ENCODE peak calls at places on chromosomes 13 and 19, in four cellular contexts. X, H, M and O are unnamed samples.

GRCh38 chr19:2603320-2603719 is 99.2 kb downstream of the GNG7 start:
- DNase-seq in X (no peak), H (no peak), M (no peak), O (no peak)

GRCh38 chr19:55452381-55453325 is 8.8 kb downstream of the ISOC2 start:
- DNase-seq in X (no peak), H (peak), M (peak), O (no peak)

GRCh38 chr19:10788146-10788545 is 47.9 kb downstream of the TMED1 start:
- DNase-seq in X (no peak), H (no peak), M (no peak), O (no peak)

GRCh38 chr19:51124729-51125128 is at the start of gene SIGLEC9:
- DNase-seq in X (no peak), H (no peak), M (no peak), O (no peak)

GRCh38 chr13:111915104-111915551 is 151.8 kb upstream of the SOX1 start:
- DNase-seq in X (no peak), H (peak), M (no peak), O (no peak)

GRCh38 chr13:79703772-79704171 is 222.8 kb downstream of the NDFIP2 start:
- DNase-seq in X (no peak), H (no peak), M (no peak), O (no peak)

GRCh38 chr13:44230071-44230470 is 143.6 kb upstream of the SERP2 start:
- DNase-seq in X (no peak), H (no peak), M (no peak), O (no peak)

GRCh38 chr13:26679945-26680516 is 80.6 kb downstream of the GPR12 start:
- DNase-seq in X (no peak), H (no peak), M (no peak), O (no peak)

GRCh38 chr13:94679614-94680013 is 32.7 kb downstream of the SOX21 start:
- DNase-seq in X (no peak), H (no peak), M (no peak), O (no peak)

GRCh38 chr13:94784066-94784465 is 71.7 kb upstream of the SOX21 start:
- DNase-seq in X (no peak), H (no peak), M (no peak), O (no peak)

GRCh38 chr13:27043013-27043412 is 128.6 kb downstream of the USP12 start:
- DNase-seq in X (no peak), H (peak), M (no peak), O (no peak)

GRCh38 chr19:29478578-29479565 is 46.9 kb upstream of the VSTM2B start:
- DNase-seq in X (no peak), H (peak), M (peak), O (no peak)

GRCh38 chr13:43804461-43805070 is 17.8 kb upstream of the ENOX1 start:
- DNase-seq in X (peak), H (no peak), M (peak), O (no peak)

GRCh38 chr13:93169980-93170379 is 56.6 kb upstream of the GPC6 start:
- DNase-seq in X (no peak), H (no peak), M (no peak), O (no peak)

GRCh38 chr13:39196957-39197644 is 158.8 kb downstream of the NHLRC3 start:
- DNase-seq in X (no peak), H (no peak), M (no peak), O (no peak)

GRCh38 chr19:1651548-1652394 is 644 bp downstream of the TCF3 start:
- DNase-seq in X (no peak), H (no peak), M (peak), O (no peak)

GRCh38 chr13:97266328-97266727 is 44.2 kb downstream of the MBNL2 start:
- DNase-seq in X (no peak), H (no peak), M (no peak), O (no peak)

GRCh38 chr19:46495789-46496099 is at the start of gene PNMA8B:
- DNase-seq in X (no peak), H (peak), M (peak), O (peak)

GRCh38 chr19:31266196-31266595 is 83.0 kb downstream of the TSHZ3 start:
- DNase-seq in X (no peak), H (no peak), M (no peak), O (no peak)

GRCh38 chr19:51887522-51888498 is at the start of gene ZNF577:
- DNase-seq in X (no peak), H (peak), M (no peak), O (no peak)

GRCh38 chr19:38043649-38044144 is 136.7 kb downstream of the SIPA1L3 start:
- DNase-seq in X (no peak), H (no peak), M (no peak), O (no peak)

GRCh38 chr19:8592231-8593009 is 15.2 kb upstream of the MYO1F start:
- DNase-seq in X (no peak), H (peak), M (peak), O (no peak)

GRCh38 chr19:50281491-50281890 is 47.7 kb downstream of the KCNC3 start:
- DNase-seq in X (no peak), H (no peak), M (no peak), O (no peak)

DNA sequence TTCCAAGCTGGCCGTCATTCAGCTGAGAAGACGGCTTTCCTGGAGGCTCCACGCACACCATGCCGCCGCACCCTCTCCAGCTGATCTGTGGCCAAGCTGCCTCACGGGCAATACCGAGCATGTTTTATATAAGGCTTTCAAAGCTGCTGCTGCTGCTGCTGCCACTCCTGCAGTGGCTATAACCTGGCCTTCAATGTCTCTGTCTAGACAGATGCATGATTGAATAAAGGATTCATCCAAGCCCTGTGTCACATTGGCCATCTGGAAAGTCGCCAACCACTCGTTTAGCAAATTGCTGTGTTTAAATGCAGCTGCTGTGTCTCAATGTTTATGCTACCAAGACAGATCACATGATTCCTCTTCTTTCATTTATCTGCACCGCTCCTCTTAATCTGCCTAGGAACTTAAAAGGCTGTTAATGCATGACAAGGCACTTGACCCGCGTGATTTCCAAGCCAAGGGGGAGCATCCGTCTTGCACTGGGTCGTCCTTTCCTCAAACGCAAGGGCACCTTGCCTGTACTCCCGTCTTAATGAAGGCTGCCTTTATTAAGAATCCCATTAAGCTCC is 114.3 kb downstream of the TEX26 start:
- DNase-seq in X (no peak), H (no peak), M (no peak), O (no peak)
- TF ChIP-seq TAF1 in X (no peak), H (no peak), M (no peak), O (no peak)

GRCh38 chr13:51786425-51787010 is 17.4 kb downstream of the DHRS12 start:
- DNase-seq in X (no peak), H (no peak), M (no peak), O (no peak)
- TF ChIP-seq POLR2AphosphoS5 in X (no peak), H (no peak), M (no peak), O (no peak)

DNA sequence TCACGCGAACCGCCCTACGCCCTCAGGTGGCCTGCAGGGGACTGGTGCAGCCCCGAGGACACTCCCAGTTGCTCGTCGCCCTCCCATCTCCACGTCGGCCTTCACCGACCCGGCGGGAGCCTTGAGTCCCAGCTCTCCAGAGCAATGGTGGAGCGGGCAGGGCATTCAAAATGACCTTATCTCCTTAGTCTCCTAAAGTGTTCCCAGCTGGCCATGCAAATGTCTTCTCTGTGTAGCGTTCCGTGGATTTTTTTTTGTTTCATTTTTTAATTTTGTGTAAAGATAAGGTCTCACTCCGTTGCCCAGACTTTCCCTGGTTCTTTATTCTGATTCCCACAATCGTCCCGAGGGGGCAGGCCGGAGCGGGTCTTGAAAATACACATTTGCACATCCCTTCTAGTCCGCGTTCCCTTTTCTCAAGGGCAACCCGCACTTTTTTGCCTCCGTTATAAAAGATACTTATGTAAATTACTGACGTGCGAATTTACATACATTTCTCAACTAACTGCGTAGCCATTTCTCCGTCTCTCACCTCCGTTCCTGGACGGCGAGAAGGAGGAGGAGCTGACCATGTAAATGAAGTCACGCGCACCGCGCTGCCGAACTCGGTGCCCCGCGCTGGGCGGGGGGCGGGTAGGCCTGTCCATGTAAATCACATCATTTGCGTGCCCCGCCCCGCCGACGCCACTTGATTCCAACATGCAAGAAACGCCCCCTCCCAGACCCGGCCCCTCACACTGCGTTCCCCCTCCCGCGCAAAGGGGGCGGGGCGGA is 581 bp upstream of the EGLN2 start:
- DNase-seq in X (peak), H (peak), M (peak), O (peak)
- TF ChIP-seq POLR2A in X (peak), H (peak), M (peak), O (peak)

DNA sequence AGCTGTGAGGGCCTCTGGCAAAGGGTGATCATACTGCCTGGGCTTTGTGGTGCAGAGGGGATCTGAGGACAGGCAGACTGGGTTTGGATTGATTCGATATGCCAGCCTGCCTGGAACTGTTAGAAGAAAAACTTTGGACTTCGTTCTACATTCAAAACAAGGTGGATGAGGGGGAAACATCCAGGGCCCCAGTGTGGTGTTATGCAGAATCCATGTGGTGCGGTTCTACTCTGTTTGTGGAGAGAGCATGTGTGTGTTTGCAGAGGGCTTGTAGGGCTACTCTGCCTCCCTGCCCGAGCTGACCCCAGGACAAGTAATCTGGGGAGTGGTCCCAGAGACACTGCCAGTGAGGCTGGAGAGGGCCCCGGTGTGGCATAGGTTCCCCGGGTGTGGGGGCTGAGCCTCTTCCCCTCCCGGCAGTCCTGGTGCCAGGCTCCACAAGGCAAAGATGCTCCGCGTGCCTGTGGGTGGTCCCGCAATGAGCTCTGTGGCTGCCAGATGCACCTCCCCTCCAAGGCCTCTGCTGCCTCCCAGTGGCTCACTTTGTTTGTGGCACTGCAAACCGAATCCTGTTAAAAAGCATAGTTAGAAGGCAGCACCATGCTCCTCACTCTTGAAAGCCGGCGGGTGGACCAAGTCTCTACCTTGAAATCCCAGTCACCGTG is 22.3 kb upstream of the TFDP1 start:
- DNase-seq in X (no peak), H (peak), M (peak), O (peak)
- TF ChIP-seq TAF1 in X (no peak), H (no peak), M (no peak), O (no peak)

GRCh38 chr19:5697890-5698634 is 8.0 kb downstream of the RPL36 start:
- DNase-seq in X (no peak), H (no peak), M (no peak), O (no peak)
- TF ChIP-seq POLR2AphosphoS5 in X (peak), H (peak), M (no peak), O (no peak)

GRCh38 chr19:16585808-16586476 is 13.7 kb upstream of the SLC35E1 start:
- DNase-seq in X (peak), H (no peak), M (no peak), O (no peak)
- TF ChIP-seq POLR2A in X (peak), H (no peak), M (no peak), O (peak)

GRCh38 chr13:40780822-40781401 is 8.5 kb upstream of the SLC25A15 start:
- DNase-seq in X (no peak), H (no peak), M (peak), O (no peak)

GRCh38 chr13:40777166-40777956 is 6.4 kb upstream of the MRPS31 start:
- DNase-seq in X (no peak), H (no peak), M (peak), O (no peak)

GRCh38 chr13:40777957-40778235 is 6.9 kb upstream of the MRPS31 start:
- DNase-seq in X (no peak), H (no peak), M (no peak), O (no peak)

GRCh38 chr13:40779796-40780285 is 8.9 kb upstream of the MRPS31 start:
- DNase-seq in X (no peak), H (no peak), M (no peak), O (no peak)

GRCh38 chr13:40779049-40779448 is 8.1 kb upstream of the MRPS31 start:
- DNase-seq in X (no peak), H (no peak), M (no peak), O (no peak)
- TF ChIP-seq TAF1 in X (no peak), H (no peak), M (no peak), O (no peak)

GRCh38 chr13:113741101-113741731 is 17.8 kb upstream of the TMEM255B start:
- DNase-seq in X (no peak), H (no peak), M (no peak), O (no peak)

GRCh38 chr13:113742445-113743120 is 16.4 kb upstream of the TMEM255B start:
- DNase-seq in X (no peak), H (no peak), M (no peak), O (no peak)

GRCh38 chr13:113743366-113744195 is 15.4 kb upstream of the TMEM255B start:
- DNase-seq in X (no peak), H (no peak), M (no peak), O (no peak)

GRCh38 chr13:113740661-113741060 is 18.4 kb upstream of the TMEM255B start:
- DNase-seq in X (no peak), H (no peak), M (no peak), O (no peak)

GRCh38 chr13:113742000-113742441 is 17.0 kb upstream of the TMEM255B start:
- DNase-seq in X (no peak), H (no peak), M (peak), O (no peak)
- TF ChIP-seq POLR2AphosphoS5 in X (no peak), H (no peak), M (no peak), O (no peak)

DNA sequence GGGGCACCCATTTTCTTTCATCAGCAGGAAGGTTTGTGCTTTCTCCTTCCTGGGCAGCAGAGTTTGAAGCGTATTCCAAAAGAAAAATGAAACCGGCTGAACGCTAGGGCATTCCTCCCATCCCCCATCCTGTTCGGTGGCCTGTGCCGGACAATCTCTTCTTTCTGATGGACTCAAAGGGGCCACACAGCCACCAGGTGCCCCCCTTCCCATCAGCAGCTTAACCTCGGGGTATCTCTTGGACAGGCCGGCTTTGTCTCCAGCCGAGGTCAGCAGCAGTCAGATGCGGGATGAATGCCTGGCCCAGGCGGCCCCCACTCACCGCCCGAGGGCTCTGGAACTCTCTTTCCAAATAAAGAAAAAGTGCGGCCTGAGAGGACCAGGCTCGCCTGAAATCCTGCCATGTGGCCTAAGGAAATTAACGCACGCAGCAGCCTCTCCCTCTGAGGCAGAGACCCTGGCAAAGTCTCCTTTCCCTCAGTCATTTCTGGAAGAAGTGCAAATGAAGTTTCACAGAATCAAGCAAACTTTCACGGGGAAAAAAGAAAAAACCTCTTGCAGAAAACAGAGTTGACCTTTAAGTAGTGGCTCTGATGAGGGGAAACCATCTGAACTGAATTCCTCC is 67.8 kb downstream of the RASA3 start:
- DNase-seq in X (no peak), H (no peak), M (peak), O (no peak)
- TF ChIP-seq POLR2A in X (no peak), H (no peak), M (no peak), O (no peak)

DNA sequence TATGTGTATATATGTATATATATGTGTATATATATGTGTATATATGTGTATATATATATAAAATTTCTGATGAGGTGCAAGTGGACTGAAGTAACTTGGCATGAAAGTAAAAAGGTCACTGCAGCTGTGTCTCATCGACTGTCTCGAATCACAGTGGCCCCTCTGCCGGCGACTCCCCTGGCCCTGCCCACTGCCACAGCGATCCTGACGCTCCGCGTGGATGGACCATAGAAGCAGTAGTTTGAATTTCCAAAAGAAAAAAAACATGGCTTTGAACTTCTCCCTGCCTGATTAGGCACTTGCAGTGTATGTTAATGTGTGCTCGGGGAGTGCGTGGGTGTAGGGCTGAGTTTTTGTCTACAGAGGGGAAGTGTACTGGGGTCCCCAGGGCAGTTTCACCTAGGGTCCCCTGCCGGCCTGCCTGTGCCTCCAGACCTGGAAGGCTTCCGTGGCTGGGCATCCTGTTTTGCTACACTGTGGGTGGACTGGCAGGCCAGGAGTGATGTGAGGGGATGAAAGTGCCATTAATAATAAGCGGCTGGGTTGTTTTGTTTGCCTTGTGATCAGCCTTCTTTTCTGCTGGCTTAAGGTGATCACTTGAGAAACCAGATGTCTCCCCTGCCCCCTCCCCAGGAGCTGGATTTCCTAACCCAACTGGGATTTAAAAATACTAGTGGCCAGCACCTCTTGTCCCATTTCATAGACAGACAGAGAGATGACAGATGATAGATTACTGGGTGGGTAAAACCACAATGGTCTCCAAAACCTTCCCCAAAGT is 10.7 kb downstream of the ZIC5 start:
- DNase-seq in X (no peak), H (no peak), M (no peak), O (no peak)
- TF ChIP-seq TAF1 in X (no peak), H (no peak), M (no peak), O (no peak)